ENCODE peak calls at places on chromosomes 2 and 18, in nine cellular contexts. A, V, R, M, L, N, H, S and X are unnamed samples.
A peak's percentile ranks its signal among the peaks of the same experiment; 100 is the strongest.

GRCh38 chr18:8654482-8655451 is 45.5 kb downstream of the RAB12 start:
- DNase-seq in H (no peak), S (no peak), M (no peak), L (no peak), V (peak; percentile 59), N (peak; percentile 49), R (peak; percentile 34), A (no peak), X (no peak)

GRCh38 chr2:159045545-159046454 is 77.4 kb downstream of the TANC1 start:
- DNase-seq in H (no peak), N (peak; percentile 47), V (peak; percentile 67), A (no peak), M (no peak), L (no peak), R (peak; percentile 45), S (no peak), X (no peak)

GRCh38 chr2:60958361-60958760 is 59.2 kb upstream of the PEX13 start:
- DNase-seq in M (no peak), L (no peak), N (peak; percentile 11), R (peak; percentile 71), V (peak; percentile 59), S (no peak), A (no peak), H (no peak), X (no peak)

GRCh38 chr2:74843371-74844298 is 9.7 kb downstream of the HK2 start:
- DNase-seq in M (no peak), H (no peak), R (peak; percentile 92), A (no peak), L (peak; percentile 74), N (peak; percentile 87), V (peak; percentile 93), S (peak; percentile 81), X (no peak)

GRCh38 chr2:3102081-3102914 is 275.3 kb downstream of the EIPR1 start:
- DNase-seq in R (no peak), N (no peak), V (no peak), A (peak; percentile 24), L (no peak), S (no peak), H (no peak), M (no peak), X (no peak)

GRCh38 chr2:60533114-60534033 is 20.1 kb downstream of the BCL11A start:
- DNase-seq in N (no peak), M (no peak), V (no peak), A (no peak), R (peak; percentile 89), L (no peak), S (peak; percentile 14), H (no peak), X (no peak)

GRCh38 chr18:51568151-51568550 is 370.7 kb upstream of the MEX3C start:
- DNase-seq in S (no peak), M (no peak), V (no peak), R (no peak), A (no peak), L (no peak), H (no peak), N (no peak), X (no peak)

GRCh38 chr18:79944126-79944731 is 7.2 kb downstream of the SLC66A2 start:
- DNase-seq in M (no peak), H (no peak), V (no peak), N (peak; percentile 66), L (peak; percentile 57), R (no peak), S (no peak), A (no peak), X (peak; percentile 20)

GRCh38 chr2:239366740-239367139 is 34.1 kb downstream of the HDAC4 start:
- DNase-seq in R (no peak), V (no peak), H (no peak), A (no peak), S (no peak), N (no peak), M (no peak), L (no peak), X (no peak)

GRCh38 chr2:77144772-77145171 is 377.4 kb downstream of the LRRTM4 start:
- DNase-seq in H (no peak), L (no peak), S (no peak), N (no peak), V (no peak), A (no peak), R (no peak), M (no peak), X (no peak)

GRCh38 chr2:8644605-8645175 is 37.2 kb upstream of the ID2 start:
- DNase-seq in V (no peak), H (no peak), S (no peak), R (no peak), M (no peak), N (peak; percentile 50), A (no peak), L (no peak), X (no peak)

GRCh38 chr18:59719533-59720325 is 22.5 kb upstream of the CCBE1 start:
- DNase-seq in S (no peak), A (no peak), V (peak; percentile 86), M (no peak), L (no peak), N (peak; percentile 55), H (no peak), R (peak; percentile 88), X (no peak)

GRCh38 chr18:49048361-49048760 is 97.6 kb upstream of the SMAD7 start:
- DNase-seq in H (no peak), S (peak; percentile 5), A (no peak), N (peak; percentile 52), R (peak; percentile 96), L (no peak), V (peak; percentile 79), M (no peak), X (no peak)

GRCh38 chr2:59000796-59001195 is 759.7 kb upstream of the FANCL start:
- DNase-seq in L (no peak), A (no peak), N (no peak), M (no peak), H (no peak), V (no peak), R (no peak), S (no peak), X (no peak)

GRCh38 chr2:225667465-225667864 is 268.0 kb downstream of the NYAP2 start:
- DNase-seq in A (no peak), N (no peak), M (no peak), S (no peak), R (no peak), L (no peak), H (no peak), V (no peak), X (no peak)

GRCh38 chr2:225668606-225669266 is 269.2 kb downstream of the NYAP2 start:
- DNase-seq in S (peak; percentile 71), L (peak; percentile 59), H (no peak), R (peak; percentile 81), N (peak; percentile 78), M (peak; percentile 23), A (no peak), V (peak; percentile 79), X (no peak)

DNA sequence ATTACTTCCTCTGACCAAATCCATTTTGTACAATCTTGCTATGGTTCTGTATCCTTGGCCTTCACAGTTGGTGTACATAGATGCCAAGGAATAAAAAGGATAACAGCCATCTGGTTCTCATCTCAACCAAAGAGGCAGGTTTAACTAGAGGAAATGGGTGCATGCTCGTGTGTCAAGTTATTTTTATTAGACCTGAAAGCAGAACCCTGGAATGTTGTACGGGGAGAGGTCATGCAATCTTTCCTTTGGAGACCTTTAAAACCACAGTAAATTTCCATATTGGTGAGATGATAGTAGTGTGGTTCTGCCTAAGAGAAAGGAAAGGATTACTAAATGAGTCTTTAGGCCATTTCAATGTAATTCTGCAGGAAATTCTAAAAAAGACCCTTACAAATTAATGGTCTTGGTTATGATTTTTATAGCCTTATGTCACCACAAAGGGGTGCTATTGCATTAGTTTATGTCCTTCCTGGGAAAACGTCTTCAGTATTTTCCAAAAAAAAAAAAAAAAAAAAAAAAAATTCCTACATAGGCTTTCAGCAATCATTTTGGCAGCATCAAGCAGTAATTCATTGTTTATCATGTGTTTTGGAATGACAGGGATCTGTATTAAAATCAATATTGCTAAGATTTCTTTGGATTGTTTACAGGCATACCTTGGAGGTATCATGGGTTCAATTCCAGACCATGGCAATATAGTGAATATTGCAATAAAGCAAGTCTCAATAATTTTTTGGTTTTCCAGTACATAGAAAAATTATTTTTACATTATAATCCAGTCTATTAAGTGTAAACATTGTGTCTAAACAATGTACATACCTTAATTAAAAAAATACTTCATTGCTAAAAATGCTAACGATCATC is 270.8 kb downstream of the NYAP2 start:
- DNase-seq in A (no peak), N (peak; percentile 78), S (peak; percentile 23), L (no peak), V (peak; percentile 80), R (peak; percentile 74), H (no peak), M (no peak), X (no peak)
- TF ChIP-seq CTCF in A (peak; percentile 1), N (peak; percentile 49), S (peak; percentile 20), L (no peak), V (peak; percentile 45), R (peak; percentile 73), H (no peak), M (peak; percentile 59), X (peak; percentile 59)

DNA sequence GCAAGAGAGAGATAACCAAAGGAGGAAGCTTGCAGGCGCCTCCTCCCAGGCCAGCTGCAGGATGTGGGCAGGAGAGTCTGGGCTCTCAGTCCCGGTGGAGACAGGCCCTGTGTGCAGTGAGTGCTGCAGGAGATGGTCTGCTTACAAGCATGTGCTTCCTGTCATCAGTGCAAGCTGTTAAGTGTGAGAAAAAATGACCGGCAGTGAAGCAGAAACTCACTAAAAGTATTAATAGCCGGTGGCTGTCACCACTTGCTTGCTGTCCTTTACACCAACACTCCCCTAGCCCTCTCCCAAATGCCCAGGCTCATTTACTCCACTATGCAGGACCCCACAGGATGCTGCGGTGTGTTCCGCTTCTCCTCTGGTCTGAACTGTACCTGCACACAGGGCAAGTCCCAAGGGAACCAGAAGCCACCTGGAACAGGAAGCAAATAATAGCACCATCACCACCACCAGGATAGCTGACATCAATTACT is 435.6 kb upstream of the HS6ST1 start:
- DNase-seq in M (peak; percentile 53), L (peak; percentile 91), A (no peak), N (peak; percentile 64), S (no peak), R (no peak), H (no peak), V (no peak), X (peak; percentile 77)
- H3K4me3 ChIP-seq in M (no peak overlapping the region), L (no peak overlapping the region), A (no peak overlapping the region), N (no peak overlapping the region), S (no peak overlapping the region), R (no peak overlapping the region), H (no peak overlapping the region), V (no peak overlapping the region), X (no peak overlapping the region)

GRCh38 chr2:231541605-231542509 is 11.6 kb upstream of the NMUR1 start:
- DNase-seq in H (no peak), R (no peak), V (peak; percentile 58), S (no peak), N (peak; percentile 41), L (peak; percentile 41), M (no peak), A (no peak), X (no peak)
- TF ChIP-seq CTCF in H (no peak), R (no peak), V (no peak), S (no peak), N (peak; percentile 17), L (peak; percentile 20), M (no peak), A (no peak), X (no peak)

DNA sequence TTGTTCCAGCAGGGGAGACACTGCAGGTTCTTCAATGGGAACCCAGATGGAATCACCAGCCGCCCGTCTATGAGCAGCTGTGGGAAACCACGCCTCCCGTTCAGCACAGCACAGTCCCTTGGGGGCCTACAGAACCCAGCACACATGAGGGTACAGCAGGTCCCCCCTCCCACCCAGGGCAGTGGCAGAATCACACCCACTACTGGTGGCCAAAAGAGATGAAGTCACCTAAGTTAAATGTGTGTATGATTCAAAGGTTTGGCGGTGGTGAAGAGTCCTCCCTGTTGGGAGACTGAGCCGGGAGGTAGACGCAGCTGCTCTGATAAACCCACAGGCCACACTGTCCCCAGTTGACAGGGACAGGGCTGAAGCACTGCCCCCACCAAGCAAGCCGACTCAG is 44.3 kb downstream of the L3MBTL4 start:
- DNase-seq in S (no peak), N (no peak), V (no peak), H (no peak), A (no peak), R (no peak), M (no peak), L (no peak), X (no peak)
- H3K4me3 ChIP-seq in S (no peak overlapping the region), N (no peak overlapping the region), V (no peak overlapping the region), H (no peak overlapping the region), A (no peak overlapping the region), R (no peak overlapping the region), M (no peak overlapping the region), L (no peak overlapping the region), X (no peak overlapping the region)